ENCODE peak calls at places on chromosome 21, in four cellular contexts. L, Q, B and V are unnamed samples.

GRCh38 chr21:31117046-31117916 is 79.0 kb upstream of the KRTAP19-8 start:
- DNase-seq in L (peak; percentile 82), Q (peak; percentile 79), B (no peak), V (peak; percentile 55)

GRCh38 chr21:38979271-38980196 is 173.8 kb downstream of the ETS2 start:
- DNase-seq in L (peak; percentile 39), Q (no peak), B (peak; percentile 33), V (peak; percentile 86)

GRCh38 chr21:44291936-44292811 is 6.5 kb downstream of the AIRE start:
- DNase-seq in L (peak; percentile 52), Q (no peak), B (peak; percentile 30), V (no peak)

GRCh38 chr21:44494956-44495355 is 39.6 kb downstream of the LRRC3 start:
- DNase-seq in L (no peak), Q (no peak), B (no peak), V (no peak)

GRCh38 chr21:36456714-36457399 is 23.1 kb downstream of the CLDN14 start:
- DNase-seq in L (no peak), Q (no peak), B (no peak), V (no peak)

GRCh38 chr21:16572032-16572431 is 842.2 kb downstream of the USP25 start:
- DNase-seq in L (no peak), Q (no peak), B (no peak), V (no peak)

GRCh38 chr21:34836103-34836932 is 167.5 kb downstream of the CLIC6 start:
- DNase-seq in L (peak; percentile 87), Q (peak; percentile 95), B (no peak), V (peak; percentile 43)

GRCh38 chr21:38861006-38861405 is 55.3 kb downstream of the ETS2 start:
- DNase-seq in L (no peak), Q (no peak), B (no peak), V (no peak)

GRCh38 chr21:16409341-16409740 is 679.6 kb downstream of the USP25 start:
- DNase-seq in L (no peak), Q (no peak), B (no peak), V (no peak)

GRCh38 chr21:35423694-35424093 is 374.6 kb upstream of the RUNX1 start:
- DNase-seq in L (peak; percentile 62), Q (no peak), B (no peak), V (no peak)

GRCh38 chr21:32448803-32449594 is 36.5 kb downstream of the EVA1C start:
- DNase-seq in L (peak; percentile 34), Q (no peak), B (no peak), V (no peak)

GRCh38 chr21:43313221-43313938 is 113.6 kb downstream of the SIK1 start:
- DNase-seq in L (no peak), Q (no peak), B (no peak), V (no peak)

GRCh38 chr21:41627428-41627827 is 119.5 kb upstream of the TMPRSS2 start:
- DNase-seq in L (no peak), Q (no peak), B (no peak), V (no peak)

GRCh38 chr21:32817206-32817605 is 45.7 kb upstream of the PAXBP1 start:
- DNase-seq in L (no peak), Q (no peak), B (no peak), V (no peak)

GRCh38 chr21:42350271-42350885 is 416 bp downstream of the TFF2 start:
- DNase-seq in L (no peak), Q (no peak), B (no peak), V (peak; percentile 9)

GRCh38 chr21:37208056-37208705 is 59.0 kb downstream of the VPS26C start:
- DNase-seq in L (peak; percentile 56), Q (no peak), B (no peak), V (no peak)

GRCh38 chr21:25639922-25640670 is 1.0 kb downstream of the JAM2 start:
- DNase-seq in L (peak; percentile 24), Q (no peak), B (peak; percentile 59), V (peak; percentile 75)

GRCh38 chr21:39193380-39193779 is 10.1 kb upstream of the PSMG1 start:
- DNase-seq in L (no peak), Q (no peak), B (no peak), V (no peak)

GRCh38 chr21:29748391-29749167 is 191.2 kb downstream of the GRIK1 start:
- DNase-seq in L (no peak), Q (no peak), B (no peak), V (no peak)

GRCh38 chr21:37370152-37371040 is 3.8 kb downstream of the DYRK1A start:
- DNase-seq in L (no peak), Q (no peak), B (no peak), V (no peak)

GRCh38 chr21:38254970-38255369 is 1.8 kb upstream of the KCNJ15 start:
- DNase-seq in L (no peak), Q (no peak), B (no peak), V (no peak)

GRCh38 chr21:34362670-34363069 is 1.1 kb upstream of the KCNE2 start:
- DNase-seq in L (no peak), Q (no peak), B (no peak), V (no peak)

GRCh38 chr21:25342811-25343210 is 264.5 kb downstream of the MRPL39 start:
- DNase-seq in L (no peak), Q (no peak), B (no peak), V (no peak)

GRCh38 chr21:32335601-32336575 is 37.2 kb downstream of the MRAP start:
- DNase-seq in L (no peak), Q (no peak), B (no peak), V (peak; percentile 37)

GRCh38 chr21:44593598-44594405 is 1.5 kb upstream of the KRTAP10-6 start:
- DNase-seq in L (no peak), Q (no peak), B (no peak), V (peak; percentile 58)

GRCh38 chr21:46080171-46081021 is 17.5 kb upstream of the COL6A2 start:
- DNase-seq in L (no peak), Q (no peak), B (no peak), V (peak; percentile 59)

GRCh38 chr21:44428281-44428942 is 26.9 kb upstream of the LRRC3 start:
- DNase-seq in L (no peak), Q (no peak), B (no peak), V (peak; percentile 88)

GRCh38 chr21:18384771-18385170 is 18.8 kb downstream of the TMPRSS15 start:
- DNase-seq in L (no peak), Q (no peak), B (peak; percentile 54), V (no peak)

GRCh38 chr21:44881586-44881939 is 8.1 kb upstream of the PTTG1IP start:
- DNase-seq in L (no peak), Q (no peak), B (no peak), V (no peak)

GRCh38 chr21:46111193-46111571 is 13.3 kb downstream of the COL6A2 start:
- DNase-seq in L (peak; percentile 3), Q (no peak), B (no peak), V (peak; percentile 35)

GRCh38 chr21:35366348-35367085 is 317.4 kb upstream of the RUNX1 start:
- DNase-seq in L (peak; percentile 68), Q (peak; percentile 22), B (no peak), V (no peak)

GRCh38 chr21:46324390-46325072 is 575 bp downstream of the PCNT start:
- DNase-seq in L (peak; percentile 98), Q (peak; percentile 55), B (peak; percentile 92), V (peak; percentile 94)

GRCh38 chr21:37866027-37866426 is 50.2 kb downstream of the KCNJ6 start:
- DNase-seq in L (no peak), Q (no peak), B (no peak), V (peak; percentile 12)

GRCh38 chr21:25031750-25032149 is 575.5 kb downstream of the MRPL39 start:
- DNase-seq in L (no peak), Q (no peak), B (no peak), V (no peak)